ENCODE peak calls at places on chromosomes 13 and 19, in ten cellular contexts. A is brain microvascular endothelial cell, G is keratinocyte, U is neuronal stem cell, W is lung, F is aorta, O is A549, S is ovary, V is coronary artery, E is uterus. C is an unnamed sample.

GRCh38 chr19:30085394-30085793 is 143.4 kb downstream of the URI1 start:
- DNase-seq in G (no peak), U (no peak), O (peak; percentile 25), F (no peak), W (no peak), S (peak; percentile 70), V (no peak), E (no peak), A (no peak), C (no peak)

GRCh38 chr13:113763254-113763653 is 4.2 kb downstream of the TMEM255B start:
- DNase-seq in W (no peak), O (no peak), U (no peak), F (no peak), G (no peak), A (no peak), E (no peak), V (no peak), S (peak; percentile 21), C (no peak)

GRCh38 chr13:51832471-51833152 is 12.4 kb downstream of the TMEM272 start:
- DNase-seq in A (no peak), W (no peak), F (no peak), U (no peak), S (no peak), E (no peak), O (peak; percentile 20), G (no peak), V (no peak), C (peak; percentile 50)

GRCh38 chr13:31012285-31013024 is 80.0 kb downstream of the TEX26 start:
- DNase-seq in U (no peak), O (no peak), V (no peak), A (peak; percentile 33), G (no peak), W (no peak), E (no peak), S (no peak), F (no peak), C (no peak)

GRCh38 chr13:97222934-97223710 is 989 bp downstream of the MBNL2 start:
- DNase-seq in O (no peak), E (no peak), U (peak; percentile 31), S (no peak), W (no peak), A (no peak), G (no peak), F (no peak), V (no peak), C (no peak)

GRCh38 chr19:821976-822773 is 420 bp upstream of the PLPPR3 start:
- DNase-seq in U (peak; percentile 79), S (no peak), F (no peak), E (no peak), G (no peak), O (no peak), V (no peak), W (no peak), A (no peak), C (no peak)

GRCh38 chr13:54185101-54185500 is 1156.5 kb downstream of the OLFM4 start:
- DNase-seq in S (no peak), F (no peak), O (no peak), U (no peak), W (no peak), E (no peak), G (no peak), V (no peak), A (no peak), C (no peak)

GRCh38 chr19:38676023-38676877 is 28.8 kb downstream of the ACTN4 start:
- DNase-seq in A (peak; percentile 68), U (no peak), W (no peak), F (peak; percentile 49), V (no peak), G (no peak), S (peak; percentile 72), E (no peak), O (no peak), C (no peak)

GRCh38 chr19:919157-920050 is 2.3 kb downstream of the KISS1R start:
- DNase-seq in A (no peak), W (no peak), G (no peak), S (no peak), F (no peak), O (no peak), V (no peak), U (no peak), E (no peak), C (peak; percentile 40)

GRCh38 chr19:12696366-12697335 is at the start of gene FBXW9:
- DNase-seq in E (peak; percentile 97), F (peak; percentile 97), V (peak; percentile 96), W (peak; percentile 97), U (peak; percentile 96), A (peak; percentile 97), G (no peak), S (peak; percentile 98), O (peak; percentile 94), C (peak; percentile 98)

GRCh38 chr19:47589824-47590223 is 16.9 kb upstream of the ZNF541 start:
- DNase-seq in V (no peak), W (no peak), A (no peak), G (no peak), S (no peak), E (no peak), O (no peak), U (no peak), F (no peak), C (no peak)

GRCh38 chr19:28943651-28944050 is 269.3 kb downstream of the UQCRFS1 start:
- DNase-seq in G (no peak), U (no peak), A (no peak), W (no peak), O (no peak), V (no peak), F (no peak), S (no peak), E (no peak), C (no peak)

GRCh38 chr19:10919352-10920287 is 8.8 kb downstream of the YIPF2 start:
- DNase-seq in E (no peak), W (peak; percentile 43), F (no peak), O (no peak), U (no peak), S (no peak), G (no peak), A (no peak), V (no peak), C (no peak)

GRCh38 chr13:113023217-113023597 is 54.2 kb downstream of the MCF2L start:
- DNase-seq in F (peak; percentile 37), A (peak; percentile 25), E (no peak), U (no peak), G (no peak), O (no peak), S (no peak), W (no peak), V (no peak), C (no peak)

GRCh38 chr13:34618654-34619053 is 323.4 kb upstream of the NBEA start:
- DNase-seq in E (no peak), O (no peak), G (no peak), U (no peak), W (no peak), A (no peak), S (no peak), F (no peak), V (no peak), C (no peak)

DNA sequence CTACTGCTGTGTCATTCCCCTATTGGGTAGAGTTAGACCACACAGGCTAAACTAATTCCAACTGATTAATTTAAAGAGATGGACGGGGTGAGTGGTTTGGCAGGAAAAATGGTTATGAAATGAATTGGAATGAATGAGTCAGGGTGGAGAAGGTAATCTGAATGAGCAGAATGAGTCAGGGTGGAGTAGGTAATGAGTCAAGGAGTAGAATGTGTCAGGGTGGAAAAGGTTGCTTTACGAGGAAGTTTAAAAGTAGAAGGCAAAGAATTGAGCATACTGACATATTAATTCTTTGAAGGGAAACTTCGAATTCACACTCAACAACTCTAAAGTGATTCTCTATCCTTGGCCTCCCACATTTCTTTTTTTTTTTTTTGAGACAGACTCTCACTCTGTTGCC is 12.7 kb upstream of the ZNF121 start:
- DNase-seq in F (no peak), O (no peak), S (no peak), A (peak; percentile 47), G (no peak), W (no peak), U (no peak), E (no peak), V (no peak), C (no peak)
- H3K27ac ChIP-seq in F (no peak overlapping the region), O (no peak overlapping the region), S (no peak overlapping the region), A (no peak overlapping the region), G (no peak overlapping the region), W (no peak overlapping the region), U (no peak overlapping the region), E (no peak overlapping the region), V (no peak overlapping the region), C (no peak overlapping the region)

GRCh38 chr13:40617801-40618356 is 48.6 kb downstream of the FOXO1 start:
- DNase-seq in W (no peak), F (no peak), U (no peak), S (no peak), V (no peak), A (no peak), O (no peak), E (peak; percentile 49), G (no peak), C (no peak)

GRCh38 chr13:40613192-40613818 is 53.1 kb downstream of the FOXO1 start:
- DNase-seq in F (peak; percentile 60), S (no peak), A (no peak), W (no peak), E (peak; percentile 73), O (no peak), G (no peak), V (no peak), U (no peak), C (peak; percentile 43)

GRCh38 chr13:40613954-40614353 is 52.5 kb downstream of the FOXO1 start:
- DNase-seq in G (no peak), W (no peak), O (no peak), V (no peak), E (no peak), F (no peak), S (no peak), A (no peak), U (no peak), C (no peak)

GRCh38 chr13:40618581-40619478 is 47.6 kb downstream of the FOXO1 start:
- DNase-seq in A (no peak), V (no peak), U (no peak), W (no peak), O (no peak), F (no peak), S (no peak), G (no peak), E (no peak), C (no peak)

GRCh38 chr13:40615619-40616018 is 50.8 kb downstream of the FOXO1 start:
- DNase-seq in F (no peak), E (no peak), U (no peak), W (no peak), V (no peak), G (no peak), O (no peak), S (no peak), A (no peak), C (no peak)
- H3K27ac ChIP-seq in F (no peak overlapping the region), E (peak overlapping the region; percentile 82), U (no peak overlapping the region), W (no peak overlapping the region), V (no peak overlapping the region), G (no peak overlapping the region), O (no peak overlapping the region), S (no peak overlapping the region), A (no peak overlapping the region), C (no peak overlapping the region)

GRCh38 chr13:109273326-109273751 is 513.0 kb downstream of the IRS2 start:
- DNase-seq in O (peak; percentile 39), G (no peak), W (no peak), U (no peak), F (no peak), V (no peak), A (peak; percentile 20), E (no peak), S (no peak), C (no peak)
- H3K27ac ChIP-seq in O (peak overlapping the region; percentile 90), G (peak overlapping the region; percentile 88), W (peak overlapping the region; percentile 63), U (no peak overlapping the region), F (no peak overlapping the region), V (no peak overlapping the region), A (peak overlapping the region; percentile 83), E (no peak overlapping the region), S (no peak overlapping the region), C (no peak overlapping the region)

GRCh38 chr13:49641810-49642291 is 13.5 kb downstream of the ARL11 start:
- DNase-seq in O (no peak), G (peak; percentile 68), U (no peak), A (peak; percentile 45), E (no peak), F (peak; percentile 83), W (peak; percentile 77), V (no peak), S (no peak), C (no peak)
- H3K27ac ChIP-seq in O (no peak overlapping the region), G (peak overlapping the region; percentile 10), U (no peak overlapping the region), A (no peak overlapping the region), E (no peak overlapping the region), F (no peak overlapping the region), W (no peak overlapping the region), V (peak overlapping the region; percentile 5), S (no peak overlapping the region), C (no peak overlapping the region)